ENCODE peak calls at places on chromosomes 4 and X, in five cellular contexts. Y, F, B, C and D are unnamed samples.

GRCh38 chr4:71333960-71334951 is 4.6 kb upstream of the SLC4A4 start:
- DNase-seq in Y (no peak), F (no peak), B (no peak), C (peak), D (no peak)

GRCh38 chr4:184957451-184958115 is 60.7 kb upstream of the HELT start:
- DNase-seq in Y (no peak), F (no peak), B (no peak), C (no peak), D (no peak)

GRCh38 chrX:108186811-108187210 is 95.2 kb downstream of the ATG4A start:
- DNase-seq in Y (no peak), F (no peak), B (no peak), C (no peak), D (no peak)

GRCh38 chrX:130575831-130576404 is 174.1 kb downstream of the RBMX2 start:
- DNase-seq in Y (no peak), F (peak), B (peak), C (peak), D (no peak)

GRCh38 chrX:10051866-10052265 is 84.7 kb downstream of the CLDN34 start:
- DNase-seq in Y (no peak), F (no peak), B (no peak), C (no peak), D (no peak)

GRCh38 chr4:130056286-130056685 is 960.3 kb downstream of the C4orf33 start:
- DNase-seq in Y (no peak), F (no peak), B (no peak), C (no peak), D (no peak)

GRCh38 chrX:44343412-44343942 is at the start of gene EFHC2:
- DNase-seq in Y (peak), F (peak), B (peak), C (peak), D (peak)

GRCh38 chr4:56410247-56410646 is 23.0 kb upstream of the AASDH start:
- DNase-seq in Y (no peak), F (peak), B (no peak), C (peak), D (no peak)

GRCh38 chr4:168357941-168358340 is 39.4 kb upstream of the DDX60 start:
- DNase-seq in Y (no peak), F (no peak), B (no peak), C (no peak), D (no peak)

GRCh38 chr4:26945794-26946193 is 85.2 kb downstream of the STIM2 start:
- DNase-seq in Y (no peak), F (no peak), B (no peak), C (no peak), D (no peak)
- TF ChIP-seq POLR2A in Y (no peak), F (no peak), B (no peak), C (no peak), D (no peak)

GRCh38 chr4:85600501-85600900 is 125.6 kb downstream of the ARHGAP24 start:
- DNase-seq in Y (no peak), F (no peak), B (no peak), C (no peak), D (no peak)

GRCh38 chr4:85591361-85592098 is 116.6 kb downstream of the ARHGAP24 start:
- DNase-seq in Y (no peak), F (no peak), B (no peak), C (no peak), D (no peak)

GRCh38 chr4:85595796-85596559 is 121.0 kb downstream of the ARHGAP24 start:
- DNase-seq in Y (no peak), F (no peak), B (no peak), C (peak), D (no peak)

GRCh38 chr4:85598936-85599335 is 124.0 kb downstream of the ARHGAP24 start:
- DNase-seq in Y (no peak), F (no peak), B (no peak), C (no peak), D (no peak)

GRCh38 chr4:85595098-85595775 is 120.3 kb downstream of the ARHGAP24 start:
- DNase-seq in Y (no peak), F (no peak), B (no peak), C (peak), D (no peak)
- TF ChIP-seq POLR2A in Y (no peak), F (no peak), B (no peak), C (no peak), D (no peak)

GRCh38 chr4:158172196-158172557 is 648 bp downstream of the GASK1B start:
- DNase-seq in Y (no peak), F (no peak), B (no peak), C (no peak), D (no peak)
- TF ChIP-seq POLR2A in Y (no peak), F (peak), B (no peak), C (no peak), D (no peak)

DNA sequence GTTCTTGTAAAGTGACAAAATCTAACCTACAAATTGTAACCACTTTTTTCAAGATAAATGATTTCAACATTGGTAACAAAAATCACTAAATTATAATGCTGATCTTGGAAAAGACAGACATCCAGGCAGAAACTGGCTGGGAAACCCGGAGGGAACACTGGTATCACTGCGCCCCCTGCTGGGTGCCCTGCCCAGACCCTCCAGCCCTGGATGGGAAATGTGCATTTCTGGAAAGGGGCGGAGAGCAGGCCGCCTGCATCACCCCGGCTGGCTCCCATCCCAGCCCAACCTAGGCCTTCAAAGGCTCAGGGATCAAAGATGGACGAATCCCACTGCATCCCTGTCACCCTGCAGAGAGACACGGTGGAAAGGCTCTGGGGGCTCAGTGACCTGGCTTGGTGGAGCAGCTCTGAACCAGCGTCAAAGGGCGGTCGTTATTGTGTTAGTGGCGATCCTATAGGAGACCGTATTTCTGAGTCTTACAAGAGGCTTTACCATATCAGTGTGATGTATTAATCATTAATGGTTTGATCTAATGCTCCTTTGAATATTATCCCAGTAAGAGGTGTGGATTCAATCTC is 37.3 kb downstream of the ACOX3 start:
- DNase-seq in Y (peak), F (peak), B (peak), C (peak), D (peak)
- TF ChIP-seq POLR2A in Y (no peak), F (no peak), B (no peak), C (no peak), D (no peak)

GRCh38 chr4:118821590-118822293 is 14.2 kb downstream of the SEC24D start:
- DNase-seq in Y (no peak), F (no peak), B (no peak), C (no peak), D (no peak)
- TF ChIP-seq POLR2A in Y (no peak), F (no peak), B (no peak), C (no peak), D (no peak)

GRCh38 chrX:150899191-150899757 is 806 bp upstream of the CD99L2 start:
- DNase-seq in Y (peak), F (peak), B (peak), C (peak), D (peak)

GRCh38 chrX:150897371-150898319 is 823 bp downstream of the CD99L2 start:
- DNase-seq in Y (no peak), F (peak), B (peak), C (peak), D (peak)

GRCh38 chrX:150896632-150897031 is 1.8 kb downstream of the CD99L2 start:
- DNase-seq in Y (no peak), F (no peak), B (no peak), C (no peak), D (no peak)

GRCh38 chrX:150902434-150903109 is 4.1 kb upstream of the CD99L2 start:
- DNase-seq in Y (no peak), F (no peak), B (no peak), C (no peak), D (no peak)

DNA sequence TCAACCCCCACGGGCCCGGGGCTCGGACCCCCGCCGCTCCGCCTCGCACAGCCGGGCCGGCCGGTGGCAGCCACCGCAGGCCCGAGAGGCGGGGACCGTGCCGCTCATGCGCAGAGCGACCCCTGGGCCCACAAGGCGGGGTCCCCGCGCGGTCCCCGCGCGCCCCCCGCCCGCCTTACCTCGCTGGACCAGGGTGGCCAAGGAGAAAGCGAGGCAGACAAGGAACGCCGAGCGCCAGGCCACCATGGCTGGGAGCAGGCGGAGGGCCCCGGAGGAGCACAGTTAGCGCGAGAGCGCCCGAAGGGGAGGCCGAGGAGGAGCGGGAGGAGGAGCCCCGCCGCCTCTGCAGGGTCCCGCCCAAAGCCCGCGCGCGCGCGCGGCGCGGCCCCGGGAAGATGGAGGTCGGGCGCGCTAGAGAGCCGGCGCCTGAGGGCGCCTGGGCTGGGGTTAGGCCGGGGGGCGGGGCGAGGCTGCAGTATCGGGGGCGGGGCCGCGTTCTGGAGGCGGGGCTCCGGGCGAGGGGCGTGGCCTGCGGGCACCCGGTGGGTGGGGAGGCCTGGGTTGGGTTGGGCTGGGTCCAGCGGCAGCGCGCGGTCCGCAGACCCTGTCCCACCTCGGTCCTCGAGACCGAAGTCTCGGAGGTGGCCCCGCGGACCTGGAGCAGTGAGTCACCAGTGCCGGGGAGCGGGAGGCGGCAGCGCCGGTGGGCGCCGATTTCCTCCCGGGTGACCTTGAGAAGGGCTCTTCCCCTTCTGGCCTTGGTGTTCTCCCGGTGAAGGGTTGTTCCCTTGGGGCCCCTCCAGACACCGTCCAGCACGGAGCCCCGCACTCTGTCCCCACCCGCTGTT is at the start of gene CD99L2:
- DNase-seq in Y (peak), F (peak), B (peak), C (peak), D (peak)
- TF ChIP-seq POLR2A in Y (no peak), F (peak), B (peak), C (peak), D (no peak)

DNA sequence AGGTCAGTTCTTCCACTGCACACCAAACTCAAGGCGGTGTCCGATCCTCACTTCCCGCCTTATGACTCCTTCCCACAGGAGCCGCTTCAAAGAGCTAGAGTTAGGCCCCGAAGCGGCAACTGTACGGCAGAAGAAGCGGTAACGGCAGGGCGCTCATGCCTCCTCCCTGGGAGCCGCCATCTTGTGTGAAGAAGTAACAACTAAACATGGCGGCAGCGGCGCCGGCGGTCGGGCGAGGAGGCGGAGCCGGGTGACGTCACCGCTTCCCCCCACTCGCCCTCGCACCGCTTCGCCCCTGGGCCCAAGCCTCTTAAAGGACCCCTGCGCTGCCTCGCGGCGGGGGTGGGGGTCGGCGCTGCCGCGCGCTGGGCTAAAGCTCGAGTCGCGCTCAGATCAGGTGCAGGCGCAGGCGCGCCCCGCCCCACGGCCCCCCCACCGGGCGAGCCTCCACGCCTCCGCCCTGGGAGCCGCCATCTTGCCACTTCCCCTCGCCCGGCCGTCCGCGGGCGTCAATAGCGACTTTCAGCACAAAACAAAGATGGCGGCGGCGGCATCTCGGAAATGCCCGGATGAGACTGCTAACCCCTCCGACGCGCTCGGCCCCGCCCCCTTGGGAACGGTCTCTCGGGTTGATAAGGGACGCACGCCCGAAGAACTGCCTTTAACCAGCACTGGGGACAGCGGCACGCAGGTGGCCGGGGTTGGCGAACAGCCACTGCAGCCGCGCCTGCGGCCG is at the start of gene HCFC1:
- DNase-seq in Y (peak), F (peak), B (peak), C (peak), D (peak)
- TF ChIP-seq POLR2A in Y (peak), F (peak), B (peak), C (peak), D (no peak)